ENCODE peak calls at places on chromosomes 7 and 10, in ten cellular contexts. E, P, K, Z, B, A, Y, Q, W and U are unnamed samples.

GRCh38 chr7:44163591-44163990 is 22.5 kb upstream of the MYL7 start:
- DNase-seq in W (no peak), K (no peak), E (no peak), Q (no peak), A (no peak), Z (no peak), B (peak; percentile 96), Y (no peak), P (no peak), U (no peak)

GRCh38 chr10:5540080-5540479 is 15.3 kb downstream of the CALML3 start:
- DNase-seq in P (no peak), A (no peak), W (no peak), Q (no peak), K (no peak), Y (no peak), Z (peak; percentile 34), E (peak; percentile 43), B (no peak), U (no peak)

GRCh38 chr7:130425798-130426197 is 15.0 kb downstream of the CEP41 start:
- DNase-seq in K (no peak), Q (no peak), B (no peak), Z (no peak), W (no peak), A (no peak), Y (no peak), E (no peak), P (no peak), U (no peak)

GRCh38 chr10:97713351-97713827 is at the start of gene MARVELD1:
- DNase-seq in W (peak; percentile 88), K (peak; percentile 69), Q (peak; percentile 79), Z (peak; percentile 89), P (peak; percentile 81), B (peak; percentile 83), A (no peak), E (no peak), Y (peak; percentile 82), U (peak; percentile 81)

GRCh38 chr7:25710954-25711353 is 441.0 kb upstream of the NFE2L3 start:
- DNase-seq in A (no peak), Z (no peak), E (no peak), P (no peak), Q (no peak), W (no peak), Y (no peak), B (no peak), K (no peak), U (no peak)

GRCh38 chr7:100829150-100829716 is 1.9 kb upstream of the EPHB4 start:
- DNase-seq in B (no peak), Y (peak; percentile 91), K (no peak), Q (peak; percentile 44), P (peak; percentile 64), A (no peak), E (peak; percentile 82), W (peak; percentile 66), Z (no peak), U (peak; percentile 79)

GRCh38 chr10:44958196-44958896 is 1.3 kb upstream of the RASSF4 start:
- DNase-seq in E (peak; percentile 25), P (no peak), W (no peak), A (no peak), B (peak; percentile 86), Q (peak; percentile 18), K (peak; percentile 12), Z (peak; percentile 70), Y (no peak), U (no peak)

GRCh38 chr7:25844109-25844915 is 307.7 kb upstream of the NFE2L3 start:
- DNase-seq in B (peak; percentile 71), Q (no peak), W (no peak), Y (no peak), A (no peak), Z (no peak), P (no peak), K (no peak), E (no peak), U (no peak)

GRCh38 chr10:133592716-133593115 is 27.3 kb upstream of the SYCE1 start:
- DNase-seq in B (no peak), K (no peak), Q (no peak), E (no peak), Y (no peak), Z (no peak), W (no peak), P (no peak), A (no peak), U (no peak)

GRCh38 chr10:80493482-80494021 is 39.4 kb downstream of the TSPAN14 start:
- DNase-seq in P (no peak), B (peak; percentile 66), K (no peak), Q (no peak), W (no peak), E (no peak), Y (no peak), Z (peak; percentile 56), A (no peak), U (no peak)

GRCh38 chr7:101814996-101815825 is 2.2 kb upstream of the CUX1 start:
- DNase-seq in P (peak; percentile 77), Y (peak; percentile 93), W (peak; percentile 93), K (no peak), Q (peak; percentile 68), E (peak; percentile 92), B (no peak), A (no peak), Z (peak; percentile 73), U (peak; percentile 63)

GRCh38 chr10:71520042-71520441 is 123.3 kb downstream of the CDH23 start:
- DNase-seq in P (no peak), W (no peak), E (no peak), Q (no peak), Z (no peak), B (peak; percentile 62), K (no peak), A (no peak), Y (no peak), U (no peak)

DNA sequence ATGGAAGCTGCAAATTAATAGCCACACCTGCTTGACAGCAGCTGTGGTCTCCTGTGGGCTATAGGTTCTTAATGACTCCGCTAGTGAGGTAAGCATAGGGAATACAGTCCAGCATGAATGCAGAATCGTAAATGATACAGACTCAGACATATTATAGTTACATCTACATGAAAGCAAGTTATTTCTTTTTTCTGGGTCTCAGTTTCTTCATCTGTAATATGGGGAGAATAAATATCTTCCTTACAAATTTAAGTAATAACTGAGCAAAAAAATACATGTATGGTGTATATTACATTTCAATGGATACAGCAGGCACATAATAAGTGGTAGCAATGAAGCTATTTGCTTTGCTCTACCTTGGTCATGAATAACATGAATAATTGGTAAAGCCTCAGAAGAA is 245.9 kb upstream of the RHOBTB1 start:
- DNase-seq in Y (no peak), E (no peak), P (no peak), K (no peak), B (no peak), Z (no peak), Q (no peak), A (no peak), W (no peak), U (no peak)
- H3K4me1 ChIP-seq in Y (no peaks in the 10 kb centered on the region), E (no peaks in the 10 kb centered on the region), P (no peaks in the 10 kb centered on the region), K (no peaks in the 10 kb centered on the region), B (no peaks in the 10 kb centered on the region), Z (no peaks in the 10 kb centered on the region), Q (no peaks in the 10 kb centered on the region), A (no peaks in the 10 kb centered on the region), W (no peaks in the 10 kb centered on the region), U (no peaks in the 10 kb centered on the region)

DNA sequence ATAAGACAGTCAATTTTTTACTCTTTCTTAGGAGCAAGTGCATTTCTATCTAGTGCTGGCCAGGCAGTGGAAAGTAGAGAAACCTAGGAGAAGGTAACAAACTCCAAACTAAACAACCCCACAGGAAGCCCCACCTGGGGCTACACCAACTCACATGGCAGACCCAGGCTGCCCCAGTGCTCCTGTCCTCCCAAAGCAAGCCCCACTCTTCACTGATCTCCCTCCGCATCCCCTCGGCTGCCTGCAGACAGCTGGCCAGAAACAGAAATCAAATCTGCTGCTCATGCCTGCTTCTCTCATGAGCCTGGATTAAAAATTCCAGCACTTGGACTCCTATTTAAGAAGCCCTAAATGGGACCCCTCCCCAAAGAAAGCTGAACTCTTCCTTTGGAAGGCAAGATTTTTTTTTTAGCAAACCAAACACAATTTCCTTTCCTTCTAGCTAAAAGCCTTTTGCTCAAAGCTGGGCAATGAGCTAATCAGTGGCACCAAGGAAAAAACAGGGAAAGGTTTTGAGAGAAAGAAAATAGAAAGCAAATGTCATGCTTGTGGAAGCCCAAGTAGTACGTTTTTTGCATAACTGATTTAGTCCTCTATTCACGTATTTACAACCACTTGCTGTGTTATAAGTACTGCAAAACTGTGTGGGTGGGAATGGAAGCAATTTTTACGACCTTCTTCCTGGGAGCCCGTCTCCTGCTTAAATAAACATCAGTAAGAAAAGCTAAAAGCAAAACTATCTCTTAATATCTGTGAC is 10.7 kb downstream of the PDE1C start:
- DNase-seq in B (peak; percentile 84), P (no peak), W (no peak), Z (no peak), E (no peak), Q (no peak), K (no peak), A (no peak), Y (no peak), U (no peak)
- H3K4me3 ChIP-seq in B (peak overlapping the region; percentile 18), P (no peak overlapping the region), W (no peak overlapping the region), Z (no peak overlapping the region), E (no peak overlapping the region), Q (no peak overlapping the region), K (peak overlapping the region; percentile 42), A (no peak overlapping the region), Y (no peak overlapping the region), U (peak overlapping the region; percentile 25)

GRCh38 chr7:157841757-157842390 is 505.1 kb downstream of the DNAJB6 start:
- DNase-seq in B (peak; percentile 45), P (no peak), Y (no peak), K (no peak), W (no peak), Q (no peak), E (peak; percentile 16), A (no peak), Z (no peak), U (no peak)
- H3K9me3 ChIP-seq in B (peaks cover 13% of the 10 kb centered on the region), P (no peaks in the 10 kb centered on the region), Y (peaks cover 10% of the 10 kb centered on the region), K (no peaks in the 10 kb centered on the region), W (no peaks in the 10 kb centered on the region), Q (no peaks in the 10 kb centered on the region), E (no peaks in the 10 kb centered on the region), A (peaks cover 12% of the 10 kb centered on the region), Z (no peaks in the 10 kb centered on the region), U (no peaks in the 10 kb centered on the region)

GRCh38 chr10:79094412-79095175 is 25.8 kb downstream of the ZMIZ1 start:
- DNase-seq in Z (no peak), E (no peak), P (no peak), Q (no peak), B (no peak), K (no peak), Y (no peak), A (no peak), W (no peak), U (no peak)

GRCh38 chr10:79092292-79092896 is 23.6 kb downstream of the ZMIZ1 start:
- DNase-seq in Y (no peak), P (no peak), B (no peak), Z (no peak), Q (no peak), W (no peak), E (no peak), K (no peak), A (no peak), U (no peak)

GRCh38 chr10:79095316-79095715 is 26.6 kb downstream of the ZMIZ1 start:
- DNase-seq in Q (no peak), A (no peak), W (no peak), E (no peak), B (no peak), P (no peak), Z (no peak), K (no peak), Y (no peak), U (no peak)

GRCh38 chr10:79096514-79096913 is 27.7 kb downstream of the ZMIZ1 start:
- DNase-seq in B (no peak), Z (no peak), E (no peak), Y (no peak), A (no peak), P (no peak), Q (no peak), W (no peak), K (no peak), U (no peak)

GRCh38 chr10:79093658-79094411 is 25.1 kb downstream of the ZMIZ1 start:
- DNase-seq in Q (peak; percentile 94), A (no peak), Z (peak; percentile 86), K (peak; percentile 55), W (no peak), Y (peak; percentile 45), E (no peak), B (peak; percentile 75), P (peak; percentile 83), U (peak; percentile 43)
- H3K4me1 ChIP-seq in Q (peaks cover 29% of the 10 kb centered on the region), A (peaks cover 5% of the 10 kb centered on the region), Z (peaks cover 36% of the 10 kb centered on the region), K (peaks cover 99% of the 10 kb centered on the region), W (peaks cover 96% of the 10 kb centered on the region), Y (peaks cover 57% of the 10 kb centered on the region), E (peaks cover 72% of the 10 kb centered on the region), B (peaks cover 29% of the 10 kb centered on the region), P (peaks cover 69% of the 10 kb centered on the region), U (peaks cover 95% of the 10 kb centered on the region)